ENCODE peak calls at places on chromosomes 11 and 22, in nine cellular contexts. One of them, this sample, is unnamed.

GRCh38 chr11:45087301-45087700 is 59.1 kb upstream of the PRDM11 start:
- DNase-seq in colonic mucosa: no peak
- DNase-seq in WTC11: no peak
- DNase-seq in CD8-positive, alpha-beta T cell: no peak
- DNase-seq in H7: no peak
- DNase-seq in substantia nigra: no peak
- DNase-seq in HFF-Myc: no peak
- DNase-seq in T-cell: no peak
- DNase-seq in brain microvascular endothelial cell: peak; percentile 34
- DNase-seq in this sample: no peak

GRCh38 chr11:123255909-123256308 is 60.9 kb upstream of the CLMP start:
- DNase-seq in colonic mucosa: no peak
- DNase-seq in WTC11: peak; percentile 25
- DNase-seq in CD8-positive, alpha-beta T cell: no peak
- DNase-seq in H7: peak; percentile 66
- DNase-seq in substantia nigra: peak; percentile 40
- DNase-seq in HFF-Myc: no peak
- DNase-seq in T-cell: no peak
- DNase-seq in brain microvascular endothelial cell: no peak
- DNase-seq in this sample: no peak

GRCh38 chr11:76918941-76919386 is 58.2 kb downstream of the ACER3 start:
- DNase-seq in colonic mucosa: peak; percentile 25
- DNase-seq in WTC11: no peak
- DNase-seq in CD8-positive, alpha-beta T cell: no peak
- DNase-seq in H7: peak; percentile 11
- DNase-seq in substantia nigra: peak; percentile 25
- DNase-seq in HFF-Myc: peak; percentile 37
- DNase-seq in T-cell: no peak
- DNase-seq in brain microvascular endothelial cell: peak; percentile 23
- DNase-seq in this sample: peak; percentile 58

GRCh38 chr11:72222907-72223614 is 1.5 kb upstream of the INPPL1 start:
- DNase-seq in colonic mucosa: peak; percentile 96
- DNase-seq in WTC11: peak; percentile 96
- DNase-seq in CD8-positive, alpha-beta T cell: peak; percentile 94
- DNase-seq in H7: peak; percentile 96
- DNase-seq in substantia nigra: peak; percentile 85
- DNase-seq in HFF-Myc: peak; percentile 50
- DNase-seq in T-cell: peak; percentile 90
- DNase-seq in brain microvascular endothelial cell: peak; percentile 83
- DNase-seq in this sample: peak; percentile 85

GRCh38 chr22:42769574-42770447 is 49.1 kb upstream of the A4GALT start:
- DNase-seq in colonic mucosa: peak; percentile 41
- DNase-seq in WTC11: no peak
- DNase-seq in CD8-positive, alpha-beta T cell: no peak
- DNase-seq in H7: peak; percentile 57
- DNase-seq in substantia nigra: no peak
- DNase-seq in HFF-Myc: no peak
- DNase-seq in T-cell: no peak
- DNase-seq in brain microvascular endothelial cell: peak; percentile 90
- DNase-seq in this sample: peak; percentile 50

GRCh38 chr11:23010790-23011340 is 150.6 kb upstream of the CCDC179 start:
- DNase-seq in colonic mucosa: no peak
- DNase-seq in WTC11: no peak
- DNase-seq in CD8-positive, alpha-beta T cell: no peak
- DNase-seq in H7: no peak
- DNase-seq in substantia nigra: no peak
- DNase-seq in HFF-Myc: no peak
- DNase-seq in T-cell: no peak
- DNase-seq in brain microvascular endothelial cell: no peak
- DNase-seq in this sample: no peak

GRCh38 chr11:110296226-110297081 is at the start of gene RDX:
- DNase-seq in colonic mucosa: peak; percentile 54
- DNase-seq in WTC11: peak; percentile 83
- DNase-seq in CD8-positive, alpha-beta T cell: peak; percentile 54
- DNase-seq in H7: peak; percentile 96
- DNase-seq in substantia nigra: peak; percentile 84
- DNase-seq in HFF-Myc: peak; percentile 26
- DNase-seq in T-cell: peak; percentile 27
- DNase-seq in brain microvascular endothelial cell: peak; percentile 43
- DNase-seq in this sample: peak; percentile 62

GRCh38 chr11:121452609-121453150 is at the start of gene SORL1-AS1:
- DNase-seq in colonic mucosa: peak; percentile 56
- DNase-seq in WTC11: no peak
- DNase-seq in CD8-positive, alpha-beta T cell: peak; percentile 66
- DNase-seq in H7: no peak
- DNase-seq in substantia nigra: no peak
- DNase-seq in HFF-Myc: no peak
- DNase-seq in T-cell: peak; percentile 79
- DNase-seq in brain microvascular endothelial cell: no peak
- DNase-seq in this sample: no peak

GRCh38 chr11:110295487-110296225 is 758 bp downstream of the RDX start:
- DNase-seq in colonic mucosa: peak; percentile 48
- DNase-seq in WTC11: peak; percentile 58
- DNase-seq in CD8-positive, alpha-beta T cell: peak; percentile 48
- DNase-seq in H7: peak; percentile 82
- DNase-seq in substantia nigra: peak; percentile 70
- DNase-seq in HFF-Myc: no peak
- DNase-seq in T-cell: peak; percentile 37
- DNase-seq in brain microvascular endothelial cell: peak; percentile 28
- DNase-seq in this sample: peak; percentile 16

GRCh38 chr11:8814923-8815240 is 96.1 kb upstream of the AKIP1 start:
- DNase-seq in colonic mucosa: no peak
- DNase-seq in WTC11: no peak
- DNase-seq in CD8-positive, alpha-beta T cell: no peak
- DNase-seq in H7: no peak
- DNase-seq in substantia nigra: no peak
- DNase-seq in HFF-Myc: no peak
- DNase-seq in T-cell: no peak
- DNase-seq in brain microvascular endothelial cell: no peak
- DNase-seq in this sample: peak; percentile 56

GRCh38 chr11:74819400-74819799 is 70.8 kb downstream of the RNF169 start:
- DNase-seq in colonic mucosa: no peak
- DNase-seq in WTC11: no peak
- DNase-seq in CD8-positive, alpha-beta T cell: no peak
- DNase-seq in H7: no peak
- DNase-seq in substantia nigra: no peak
- DNase-seq in HFF-Myc: no peak
- DNase-seq in T-cell: no peak
- DNase-seq in brain microvascular endothelial cell: peak; percentile 40
- DNase-seq in this sample: no peak

GRCh38 chr22:44664149-44664548 is 37.9 kb upstream of the PRR5 start:
- DNase-seq in colonic mucosa: peak; percentile 62
- DNase-seq in WTC11: no peak
- DNase-seq in CD8-positive, alpha-beta T cell: peak; percentile 51
- DNase-seq in H7: no peak
- DNase-seq in substantia nigra: peak; percentile 24
- DNase-seq in HFF-Myc: no peak
- DNase-seq in T-cell: peak; percentile 49
- DNase-seq in brain microvascular endothelial cell: peak; percentile 24
- DNase-seq in this sample: no peak

GRCh38 chr11:34977039-34977906 is 60.9 kb downstream of the PDHX start:
- DNase-seq in colonic mucosa: no peak
- DNase-seq in WTC11: no peak
- DNase-seq in CD8-positive, alpha-beta T cell: no peak
- DNase-seq in H7: no peak
- DNase-seq in substantia nigra: no peak
- DNase-seq in HFF-Myc: peak; percentile 90
- DNase-seq in T-cell: no peak
- DNase-seq in brain microvascular endothelial cell: peak; percentile 40
- DNase-seq in this sample: peak; percentile 81

GRCh38 chr11:128210148-128210940 is 377.0 kb downstream of the ETS1 start:
- DNase-seq in colonic mucosa: peak; percentile 53
- DNase-seq in WTC11: no peak
- DNase-seq in CD8-positive, alpha-beta T cell: no peak
- DNase-seq in H7: peak; percentile 37
- DNase-seq in substantia nigra: no peak
- DNase-seq in HFF-Myc: peak; percentile 91
- DNase-seq in T-cell: no peak
- DNase-seq in brain microvascular endothelial cell: peak; percentile 94
- DNase-seq in this sample: peak; percentile 98

This sample was measured in A172.